ENCODE peak calls at places on chromosome 1, in nine cellular contexts. J is GM23338, C is transverse colon, K is sigmoid colon, B is breast epithelium, P is SK-N-SH, R is GM12878, G is HCT116, O is K562. Z is an unnamed sample.

GRCh38 chr1:184298321-184299052 is 88.3 kb upstream of the C1orf21 start:
- DNase-seq in J (peak; percentile 23), C (no peak), K (no peak), B (no peak), P (peak; percentile 16), R (no peak), G (no peak), O (no peak), Z (no peak)

GRCh38 chr1:234212764-234213406 is 160.4 kb upstream of the COA6 start:
- DNase-seq in J (peak; percentile 84), C (no peak), K (no peak), B (no peak), P (peak; percentile 77), R (peak; percentile 28), G (no peak), O (peak; percentile 59), Z (peak; percentile 24)

GRCh38 chr1:119188926-119189325 is 48.5 kb upstream of the WARS2 start:
- DNase-seq in J (no peak), C (no peak), K (no peak), B (no peak), P (no peak), R (no peak), G (no peak), O (no peak), Z (no peak)

GRCh38 chr1:196181594-196181878 is 426.7 kb downstream of the KCNT2 start:
- DNase-seq in J (no peak), C (no peak), K (no peak), B (no peak), P (no peak), R (no peak), G (no peak), O (no peak), Z (no peak)

GRCh38 chr1:36088577-36089392 is at the start of gene ADPRS:
- DNase-seq in J (peak; percentile 94), C (peak; percentile 90), K (peak; percentile 94), B (peak; percentile 90), P (peak; percentile 95), R (peak; percentile 52), G (peak; percentile 75), O (peak; percentile 95), Z (peak; percentile 53)

GRCh38 chr1:213982814-213983588 is 4.8 kb upstream of the PROX1 start:
- DNase-seq in J (peak; percentile 84), C (no peak), K (no peak), B (no peak), P (peak; percentile 92), R (no peak), G (no peak), O (no peak), Z (no peak)

GRCh38 chr1:207814469-207814868 is 62.6 kb downstream of the CD46 start:
- DNase-seq in J (no peak), C (no peak), K (no peak), B (no peak), P (no peak), R (no peak), G (no peak), O (no peak), Z (no peak)

GRCh38 chr1:150961756-150962155 is 12.9 kb downstream of the CERS2 start:
- DNase-seq in J (no peak), C (no peak), K (no peak), B (no peak), P (no peak), R (no peak), G (no peak), O (no peak), Z (no peak)

GRCh38 chr1:239833709-239834108 is 258.0 kb upstream of the FMN2 start:
- DNase-seq in J (no peak), C (no peak), K (no peak), B (no peak), P (no peak), R (no peak), G (no peak), O (no peak), Z (no peak)

GRCh38 chr1:197783510-197783948 is 8.2 kb upstream of the DENND1B start:
- DNase-seq in J (no peak), C (peak; percentile 35), K (no peak), B (no peak), P (no peak), R (no peak), G (no peak), O (no peak), Z (no peak)

GRCh38 chr1:112956503-112957132 is 622 bp upstream of the SLC16A1 start:
- DNase-seq in J (peak; percentile 78), C (no peak), K (peak; percentile 78), B (no peak), P (no peak), R (no peak), G (no peak), O (no peak), Z (no peak)

GRCh38 chr1:67564193-67564592 is 120.8 kb upstream of the GADD45A start:
- DNase-seq in J (no peak), C (peak; percentile 34), K (peak; percentile 76), B (no peak), P (no peak), R (no peak), G (no peak), O (no peak), Z (no peak)

GRCh38 chr1:15176898-15177665 is 23.5 kb downstream of the TMEM51 start:
- DNase-seq in J (no peak), C (no peak), K (no peak), B (no peak), P (no peak), R (no peak), G (no peak), O (no peak), Z (no peak)

GRCh38 chr1:2382621-2383361 is 8.6 kb downstream of the MORN1 start:
- DNase-seq in J (peak; percentile 83), C (peak; percentile 47), K (peak; percentile 67), B (no peak), P (peak; percentile 87), R (no peak), G (peak; percentile 26), O (peak; percentile 73), Z (no peak)

GRCh38 chr1:156693858-156694562 is 11.4 kb downstream of the CRABP2 start:
- DNase-seq in J (peak; percentile 66), C (no peak), K (no peak), B (peak; percentile 69), P (no peak), R (no peak), G (no peak), O (peak; percentile 91), Z (no peak)

GRCh38 chr1:34784751-34785221 is 3.8 kb downstream of the GJB3 start:
- DNase-seq in J (no peak), C (no peak), K (peak; percentile 61), B (no peak), P (no peak), R (no peak), G (no peak), O (no peak), Z (no peak)

GRCh38 chr1:28538286-28538685 is 14.6 kb upstream of the TRNAU1AP start:
- DNase-seq in J (no peak), C (no peak), K (no peak), B (no peak), P (no peak), R (no peak), G (no peak), O (no peak), Z (no peak)

GRCh38 chr1:244952280-244952933 is 88.1 kb upstream of the HNRNPU start:
- DNase-seq in J (no peak), C (no peak), K (no peak), B (no peak), P (no peak), R (no peak), G (no peak), O (no peak), Z (no peak)

GRCh38 chr1:15847100-15847892 is at the start of gene SPEN:
- DNase-seq in J (peak; percentile 90), C (peak; percentile 98), K (peak; percentile 99), B (peak; percentile 96), P (peak; percentile 95), R (peak; percentile 82), G (peak; percentile 93), O (peak; percentile 95), Z (peak; percentile 76)

GRCh38 chr1:39436842-39437241 is 54.6 kb upstream of the BMP8A start:
- DNase-seq in J (no peak), C (no peak), K (no peak), B (no peak), P (no peak), R (no peak), G (no peak), O (no peak), Z (no peak)
- TF ChIP-seq POLR2AphosphoS5 in J (no peak), C (no peak), K (no peak), B (no peak), P (no peak), R (no peak), G (no peak), O (no peak), Z (no peak)

GRCh38 chr1:215264649-215265048 is 182.1 kb downstream of the KCNK2 start:
- DNase-seq in J (no peak), C (no peak), K (no peak), B (no peak), P (no peak), R (no peak), G (no peak), O (no peak), Z (no peak)

GRCh38 chr1:215273838-215274516 is 191.4 kb downstream of the KCNK2 start:
- DNase-seq in J (no peak), C (no peak), K (no peak), B (no peak), P (no peak), R (no peak), G (peak; percentile 3), O (no peak), Z (no peak)

GRCh38 chr1:215267495-215267894 is 185.0 kb downstream of the KCNK2 start:
- DNase-seq in J (no peak), C (no peak), K (no peak), B (no peak), P (no peak), R (no peak), G (no peak), O (no peak), Z (no peak)

GRCh38 chr1:215269955-215270354 is 187.4 kb downstream of the KCNK2 start:
- DNase-seq in J (peak; percentile 65), C (no peak), K (no peak), B (no peak), P (no peak), R (no peak), G (no peak), O (no peak), Z (no peak)
- TF ChIP-seq CTCF in J (peak; percentile 80), C (no peak), K (no peak), B (no peak), P (no peak), R (no peak), G (peak; percentile 24), O (no peak), Z (no peak)

DNA sequence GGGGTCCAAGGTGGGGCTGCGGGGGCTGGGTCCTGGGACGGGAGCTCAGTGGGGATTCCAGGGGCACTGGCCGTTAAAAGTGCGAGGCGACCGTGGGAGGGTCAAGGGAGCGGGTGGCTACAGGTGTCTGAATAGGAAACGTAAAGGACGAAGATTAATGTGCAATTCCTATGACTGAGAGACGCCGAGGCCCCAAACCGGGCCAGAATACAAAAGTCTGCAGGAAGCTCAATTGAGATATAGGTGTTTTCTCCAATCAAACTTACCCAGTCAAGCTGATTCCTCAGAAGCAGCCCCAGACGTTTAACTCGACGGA is at the start of gene PAFAH2:
- DNase-seq in J (no peak), C (no peak), K (no peak), B (no peak), P (peak; percentile 61), R (no peak), G (no peak), O (no peak), Z (no peak)
- TF ChIP-seq POLR2AphosphoS5 in J (peak; percentile 52), C (no peak), K (no peak), B (no peak), P (peak; percentile 73), R (no peak), G (peak; percentile 89), O (no peak), Z (peak; percentile 73)

GRCh38 chr1:10208537-10208936 is 1.8 kb upstream of the KIF1B start:
- DNase-seq in J (no peak), C (no peak), K (no peak), B (no peak), P (no peak), R (no peak), G (no peak), O (no peak), Z (no peak)
- TF ChIP-seq CTCF in J (no peak), C (no peak), K (no peak), B (no peak), P (no peak), R (no peak), G (no peak), O (no peak), Z (no peak)